ENCODE peak calls at places on chromosome 19, in five cellular contexts. L is NAMALWA, C is EL, I is cardiac muscle cell, P is A673. G is an unnamed sample.

GRCh38 chr19:42081584-42082258 is 5.8 kb downstream of the ZNF574 start:
- DNase-seq in L (peak; percentile 79), P (peak; percentile 47), I (no peak), C (peak; percentile 58), G (peak; percentile 72)

GRCh38 chr19:58480481-58480830 is 4.3 kb downstream of the ZNF446 start:
- DNase-seq in I (no peak), L (no peak), C (no peak), P (no peak), G (no peak)

GRCh38 chr19:45507864-45508680 is 793 bp downstream of the VASP start:
- DNase-seq in I (no peak), P (peak; percentile 48), C (peak; percentile 31), L (peak; percentile 45), G (peak; percentile 70)

GRCh38 chr19:49690656-49691242 is at the start of gene CPT1C:
- DNase-seq in L (no peak), P (peak; percentile 95), I (peak; percentile 84), C (peak; percentile 95), G (peak; percentile 92)

GRCh38 chr19:28971513-28971912 is 241.4 kb downstream of the UQCRFS1 start:
- DNase-seq in L (no peak), P (no peak), I (no peak), C (no peak), G (no peak)

GRCh38 chr19:7230826-7231225 is 63.4 kb downstream of the INSR start:
- DNase-seq in C (no peak), I (no peak), P (no peak), L (no peak), G (peak; percentile 13)

GRCh38 chr19:2636897-2637683 is 65.4 kb downstream of the GNG7 start:
- DNase-seq in I (peak; percentile 62), L (peak; percentile 75), C (peak; percentile 45), P (peak; percentile 65), G (peak; percentile 91)

GRCh38 chr19:4722671-4723464 is 774 bp downstream of the DPP9 start:
- DNase-seq in L (peak; percentile 65), C (peak; percentile 65), I (no peak), P (peak; percentile 83), G (peak; percentile 93)

GRCh38 chr19:58395220-58395978 is at the start of gene RNF225:
- DNase-seq in P (no peak), C (no peak), I (no peak), L (no peak), G (no peak)

GRCh38 chr19:35136977-35137702 is 1.5 kb upstream of the FXYD1 start:
- DNase-seq in C (no peak), L (peak; percentile 36), I (no peak), P (no peak), G (no peak)

GRCh38 chr19:16290692-16291091 is 33.9 kb upstream of the KLF2 start:
- DNase-seq in P (no peak), C (no peak), I (no peak), L (no peak), G (no peak)

GRCh38 chr19:44752816-44753618 is 4.5 kb downstream of the BCL3 start:
- DNase-seq in L (peak; percentile 97), I (peak; percentile 77), P (peak; percentile 73), C (peak; percentile 98), G (peak; percentile 91)

GRCh38 chr19:34534206-34534605 is 52.6 kb downstream of the WTIP start:
- DNase-seq in I (no peak), L (no peak), C (no peak), P (no peak), G (no peak)

GRCh38 chr19:46717716-46718143 is 816 bp upstream of the PRKD2 start:
- DNase-seq in P (no peak), I (no peak), C (no peak), L (peak; percentile 53), G (no peak)

G was measured in GM03348.